ENCODE peak calls at places on chromosomes 6 and 20, in seven cellular contexts. D, M, J, T, R, N and L are unnamed samples.

GRCh38 chr6:7617954-7618764 is 28.2 kb downstream of the SNRNP48 start:
- DNase-seq in D (no peak), M (peak; percentile 21), J (peak; percentile 97), T (no peak), R (no peak), N (peak; percentile 88), L (no peak)

GRCh38 chr6:150417899-150418824 is 49.4 kb downstream of the IYD start:
- DNase-seq in D (peak; percentile 72), M (peak; percentile 68), J (peak; percentile 86), T (peak; percentile 71), R (peak; percentile 74), N (peak; percentile 51), L (peak; percentile 84)

GRCh38 chr6:107660839-107661238 is 163.3 kb downstream of the SCML4 start:
- DNase-seq in D (no peak), M (no peak), J (no peak), T (no peak), R (no peak), N (no peak), L (peak; percentile 56)

GRCh38 chr6:155221086-155221485 is 42.7 kb upstream of the CLDN20 start:
- DNase-seq in D (no peak), M (no peak), J (no peak), T (no peak), R (no peak), N (no peak), L (no peak)

GRCh38 chr20:53738039-53738944 is 144.7 kb upstream of the ZNF217 start:
- DNase-seq in D (peak; percentile 88), M (peak; percentile 7), J (peak; percentile 87), T (no peak), R (peak; percentile 65), N (peak; percentile 82), L (peak; percentile 98)

GRCh38 chr6:11232177-11232967 is at the start of gene NEDD9:
- DNase-seq in D (peak; percentile 99), M (peak; percentile 95), J (peak; percentile 97), T (peak; percentile 54), R (peak; percentile 76), N (peak; percentile 95), L (peak; percentile 98)

GRCh38 chr6:170046786-170047626 is 243.9 kb downstream of the DLL1 start:
- DNase-seq in D (no peak), M (no peak), J (no peak), T (no peak), R (no peak), N (no peak), L (no peak)

GRCh38 chr6:24415753-24416152 is 13.0 kb downstream of the MRS2 start:
- DNase-seq in D (no peak), M (no peak), J (no peak), T (no peak), R (no peak), N (no peak), L (no peak)

GRCh38 chr6:158648682-158649131 is 1.1 kb upstream of the SYTL3 start:
- DNase-seq in D (no peak), M (no peak), J (peak; percentile 87), T (no peak), R (no peak), N (peak; percentile 70), L (no peak)

GRCh38 chr20:10521068-10521834 is 86.1 kb downstream of the SLX4IP start:
- DNase-seq in D (no peak), M (peak; percentile 56), J (peak; percentile 70), T (no peak), R (no peak), N (peak; percentile 77), L (no peak)

GRCh38 chr6:93679836-93680235 is 260.5 kb upstream of the EPHA7 start:
- DNase-seq in D (no peak), M (no peak), J (peak; percentile 8), T (no peak), R (no peak), N (no peak), L (no peak)

GRCh38 chr20:10218536-10219451 is at the start of gene SNAP25:
- DNase-seq in D (peak; percentile 92), M (peak; percentile 99), J (peak; percentile 86), T (peak; percentile 95), R (peak; percentile 89), N (peak; percentile 90), L (no peak)

GRCh38 chr6:35611235-35611634 is 77.5 kb downstream of the FKBP5 start:
- DNase-seq in D (no peak), M (no peak), J (peak; percentile 66), T (no peak), R (no peak), N (no peak), L (no peak)

GRCh38 chr6:129320892-129321291 is 389.1 kb downstream of the ARHGAP18 start:
- DNase-seq in D (no peak), M (no peak), J (no peak), T (no peak), R (no peak), N (no peak), L (no peak)